ENCODE peak calls at places on chromosomes 2 and 18, in four cellular contexts. Z, M, X and J are unnamed samples.

GRCh38 chr18:47413327-47413726 is 161.9 kb upstream of the SKOR2 start:
- DNase-seq in Z (no peak), M (no peak), X (no peak), J (no peak)

GRCh38 chr2:26769501-26769850 is 5.4 kb downstream of the SLC35F6 start:
- DNase-seq in Z (no peak), X (no peak), M (no peak), J (no peak)

GRCh38 chr2:152475982-152476381 is 141.0 kb downstream of the FMNL2 start:
- DNase-seq in X (no peak), M (no peak), Z (no peak), J (no peak)

GRCh38 chr2:126849991-126850535 is 48.6 kb upstream of the TEX51 start:
- DNase-seq in M (no peak), X (no peak), Z (peak), J (no peak)

GRCh38 chr2:21038403-21039073 is 5.3 kb downstream of the APOB start:
- DNase-seq in Z (no peak), M (no peak), X (peak), J (peak)

GRCh38 chr18:9029131-9029530 is 73.4 kb upstream of the NDUFV2 start:
- DNase-seq in Z (no peak), X (no peak), M (no peak), J (no peak)

GRCh38 chr18:76487782-76488181 is 7.3 kb downstream of the ZNF516 start:
- DNase-seq in Z (no peak), M (no peak), X (no peak), J (peak)

GRCh38 chr2:187050409-187050998 is 201.5 kb upstream of the ZSWIM2 start:
- DNase-seq in Z (no peak), X (no peak), M (no peak), J (no peak)